ENCODE peak calls at places on chromosomes 2 and 18, in six cellular contexts. One of them, this sample, is unnamed.

GRCh38 chr2:197128126-197128525 is 182.5 kb downstream of the ANKRD44 start:
- DNase-seq in suprapubic skin: no peak
- DNase-seq in foreskin fibroblast: no peak
- DNase-seq in vagina: no peak
- DNase-seq in lung: no peak
- DNase-seq in neural crest cell: no peak
- DNase-seq in this sample: no peak

GRCh38 chr2:177275041-177275440 is 10.5 kb upstream of the NFE2L2 start:
- DNase-seq in vagina: no peak
- DNase-seq in foreskin fibroblast: peak; percentile 48
- DNase-seq in lung: no peak
- DNase-seq in suprapubic skin: no peak
- DNase-seq in neural crest cell: no peak
- DNase-seq in this sample: no peak

GRCh38 chr2:11043245-11043644 is 112.0 kb upstream of the SLC66A3 start:
- DNase-seq in lung: peak; percentile 2
- DNase-seq in vagina: no peak
- DNase-seq in neural crest cell: no peak
- DNase-seq in foreskin fibroblast: no peak
- DNase-seq in suprapubic skin: no peak
- DNase-seq in this sample: no peak

GRCh38 chr18:11728247-11728646 is 39.2 kb downstream of the GNAL start:
- DNase-seq in foreskin fibroblast: no peak
- DNase-seq in neural crest cell: no peak
- DNase-seq in suprapubic skin: no peak
- DNase-seq in vagina: no peak
- DNase-seq in lung: no peak
- DNase-seq in this sample: no peak

GRCh38 chr2:74513605-74514367 is 464 bp upstream of the TLX2 start:
- DNase-seq in suprapubic skin: no peak
- DNase-seq in vagina: no peak
- DNase-seq in foreskin fibroblast: no peak
- DNase-seq in neural crest cell: no peak
- DNase-seq in lung: no peak
- DNase-seq in this sample: no peak

GRCh38 chr2:178844269-178844668 is 37.0 kb upstream of the TTN start:
- DNase-seq in vagina: no peak
- DNase-seq in foreskin fibroblast: no peak
- DNase-seq in lung: no peak
- DNase-seq in suprapubic skin: no peak
- DNase-seq in neural crest cell: no peak
- DNase-seq in this sample: no peak

GRCh38 chr18:59067873-59068272 is 71.8 kb upstream of the SEC11C start:
- DNase-seq in vagina: no peak
- DNase-seq in neural crest cell: no peak
- DNase-seq in lung: no peak
- DNase-seq in suprapubic skin: no peak
- DNase-seq in foreskin fibroblast: no peak
- DNase-seq in this sample: no peak

GRCh38 chr2:170381678-170382077 is 203.7 kb downstream of the MYO3B start:
- DNase-seq in foreskin fibroblast: no peak
- DNase-seq in neural crest cell: no peak
- DNase-seq in suprapubic skin: no peak
- DNase-seq in lung: no peak
- DNase-seq in vagina: no peak
- DNase-seq in this sample: no peak

GRCh38 chr2:226915846-226916360 is 80.0 kb downstream of the RHBDD1 start:
- DNase-seq in neural crest cell: no peak
- DNase-seq in foreskin fibroblast: peak; percentile 80
- DNase-seq in lung: no peak
- DNase-seq in suprapubic skin: no peak
- DNase-seq in vagina: no peak
- DNase-seq in this sample: no peak

GRCh38 chr2:207955456-207955855 is 69.9 kb downstream of the PLEKHM3 start:
- DNase-seq in neural crest cell: no peak
- DNase-seq in vagina: no peak
- DNase-seq in foreskin fibroblast: no peak
- DNase-seq in suprapubic skin: no peak
- DNase-seq in lung: no peak
- DNase-seq in this sample: no peak

GRCh38 chr2:98027955-98028593 is 32.3 kb upstream of the TMEM131 start:
- DNase-seq in foreskin fibroblast: peak; percentile 16
- DNase-seq in vagina: no peak
- DNase-seq in suprapubic skin: no peak
- DNase-seq in lung: no peak
- DNase-seq in neural crest cell: no peak
- DNase-seq in this sample: no peak

GRCh38 chr2:145569108-145569507 is 1049.2 kb upstream of the ZEB2 start:
- DNase-seq in lung: no peak
- DNase-seq in neural crest cell: no peak
- DNase-seq in foreskin fibroblast: peak; percentile 26
- DNase-seq in vagina: no peak
- DNase-seq in suprapubic skin: no peak
- DNase-seq in this sample: no peak

GRCh38 chr2:136032817-136033216 is 47.4 kb upstream of the DARS1 start:
- DNase-seq in vagina: no peak
- DNase-seq in neural crest cell: no peak
- DNase-seq in foreskin fibroblast: no peak
- DNase-seq in suprapubic skin: no peak
- DNase-seq in lung: no peak
- DNase-seq in this sample: no peak

GRCh38 chr2:212683346-212683745 is 144.7 kb upstream of the ERBB4 start:
- DNase-seq in suprapubic skin: no peak
- DNase-seq in lung: no peak
- DNase-seq in foreskin fibroblast: peak; percentile 8
- DNase-seq in vagina: no peak
- DNase-seq in neural crest cell: no peak
- DNase-seq in this sample: no peak

GRCh38 chr2:148602918-148603561 is 41.5 kb upstream of the EPC2 start:
- DNase-seq in vagina: no peak
- DNase-seq in neural crest cell: no peak
- DNase-seq in lung: no peak
- DNase-seq in foreskin fibroblast: no peak
- DNase-seq in suprapubic skin: no peak
- DNase-seq in this sample: no peak

GRCh38 chr2:124437811-124438210 is 412.7 kb downstream of the CNTNAP5 start:
- DNase-seq in suprapubic skin: no peak
- DNase-seq in foreskin fibroblast: no peak
- DNase-seq in lung: no peak
- DNase-seq in neural crest cell: peak; percentile 34
- DNase-seq in vagina: no peak
- DNase-seq in this sample: no peak

GRCh38 chr2:238129166-238130010 is 9.1 kb upstream of the KLHL30 start:
- DNase-seq in vagina: no peak
- DNase-seq in lung: no peak
- DNase-seq in foreskin fibroblast: no peak
- DNase-seq in neural crest cell: no peak
- DNase-seq in suprapubic skin: no peak
- DNase-seq in this sample: no peak

GRCh38 chr2:37635359-37636208 is 35.9 kb downstream of the CDC42EP3 start:
- DNase-seq in suprapubic skin: no peak
- DNase-seq in lung: no peak
- DNase-seq in foreskin fibroblast: peak; percentile 68
- DNase-seq in vagina: no peak
- DNase-seq in neural crest cell: no peak
- DNase-seq in this sample: peak; percentile 44

GRCh38 chr2:10638093-10638492 is 51.7 kb downstream of the NOL10 start:
- DNase-seq in foreskin fibroblast: no peak
- DNase-seq in suprapubic skin: no peak
- DNase-seq in lung: no peak
- DNase-seq in vagina: no peak
- DNase-seq in neural crest cell: no peak
- DNase-seq in this sample: no peak

GRCh38 chr18:59994357-59994756 is 94.6 kb downstream of the PMAIP1 start:
- DNase-seq in foreskin fibroblast: no peak
- DNase-seq in neural crest cell: no peak
- DNase-seq in vagina: no peak
- DNase-seq in lung: no peak
- DNase-seq in suprapubic skin: no peak
- DNase-seq in this sample: no peak

GRCh38 chr18:213977-214376 is 53.9 kb downstream of the THOC1 start:
- DNase-seq in vagina: no peak
- DNase-seq in foreskin fibroblast: no peak
- DNase-seq in suprapubic skin: no peak
- DNase-seq in lung: no peak
- DNase-seq in neural crest cell: no peak
- DNase-seq in this sample: no peak

GRCh38 chr18:79863946-79864725 is 66.4 kb downstream of the KCNG2 start:
- DNase-seq in foreskin fibroblast: no peak
- DNase-seq in suprapubic skin: peak; percentile 37
- DNase-seq in neural crest cell: no peak
- DNase-seq in lung: no peak
- DNase-seq in vagina: no peak
- DNase-seq in this sample: no peak

GRCh38 chr2:238174291-238174690 is 15.5 kb downstream of the ERFE start:
- DNase-seq in foreskin fibroblast: no peak
- DNase-seq in lung: no peak
- DNase-seq in suprapubic skin: no peak
- DNase-seq in vagina: no peak
- DNase-seq in neural crest cell: no peak
- DNase-seq in this sample: no peak

DNA sequence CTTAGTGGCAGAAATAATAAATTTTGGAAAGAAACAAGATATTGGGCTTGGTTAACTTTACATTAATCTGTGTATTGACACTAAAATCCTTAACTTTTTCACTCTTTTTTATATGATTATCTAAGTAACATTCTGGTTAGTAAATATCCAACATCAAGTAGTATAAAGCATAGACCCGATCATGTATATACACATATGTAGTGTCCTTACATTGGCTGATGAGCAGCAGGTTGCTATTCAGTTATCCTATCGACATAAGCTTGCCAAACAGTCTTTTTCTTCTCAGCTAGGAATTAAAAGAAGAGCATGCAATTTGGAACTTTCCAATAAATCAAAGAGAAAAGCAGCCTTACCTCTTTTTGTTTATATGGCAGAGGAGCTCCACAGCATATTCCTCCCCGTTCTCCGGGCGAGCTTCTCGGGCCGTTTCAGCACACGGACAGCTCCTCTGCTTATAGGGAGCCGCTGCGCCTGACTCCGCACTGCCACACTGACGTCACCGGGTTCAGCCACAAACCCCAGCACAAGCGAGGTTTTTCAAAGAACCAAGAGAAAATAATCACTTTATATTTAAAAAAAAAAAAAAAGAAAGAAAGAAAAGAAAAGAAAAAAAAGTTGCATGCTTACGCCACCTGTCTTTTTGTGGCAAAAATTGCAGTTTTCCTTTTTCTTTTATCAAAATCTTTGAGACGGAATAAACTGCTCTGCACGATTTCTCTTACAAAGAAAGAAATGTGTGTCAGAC is at the start of gene SCG2:
- DNase-seq in foreskin fibroblast: peak; percentile 92
- DNase-seq in neural crest cell: peak; percentile 59
- DNase-seq in vagina: no peak
- DNase-seq in lung: peak; percentile 59
- DNase-seq in suprapubic skin: peak; percentile 70
- DNase-seq in this sample: no peak
- TF ChIP-seq CTCF in foreskin fibroblast: peak; percentile 13
- TF ChIP-seq CTCF in neural crest cell: peak; percentile 61
- TF ChIP-seq CTCF in vagina: no peak
- TF ChIP-seq CTCF in lung: no peak
- TF ChIP-seq CTCF in suprapubic skin: no peak
- TF ChIP-seq CTCF in this sample: no peak

DNA sequence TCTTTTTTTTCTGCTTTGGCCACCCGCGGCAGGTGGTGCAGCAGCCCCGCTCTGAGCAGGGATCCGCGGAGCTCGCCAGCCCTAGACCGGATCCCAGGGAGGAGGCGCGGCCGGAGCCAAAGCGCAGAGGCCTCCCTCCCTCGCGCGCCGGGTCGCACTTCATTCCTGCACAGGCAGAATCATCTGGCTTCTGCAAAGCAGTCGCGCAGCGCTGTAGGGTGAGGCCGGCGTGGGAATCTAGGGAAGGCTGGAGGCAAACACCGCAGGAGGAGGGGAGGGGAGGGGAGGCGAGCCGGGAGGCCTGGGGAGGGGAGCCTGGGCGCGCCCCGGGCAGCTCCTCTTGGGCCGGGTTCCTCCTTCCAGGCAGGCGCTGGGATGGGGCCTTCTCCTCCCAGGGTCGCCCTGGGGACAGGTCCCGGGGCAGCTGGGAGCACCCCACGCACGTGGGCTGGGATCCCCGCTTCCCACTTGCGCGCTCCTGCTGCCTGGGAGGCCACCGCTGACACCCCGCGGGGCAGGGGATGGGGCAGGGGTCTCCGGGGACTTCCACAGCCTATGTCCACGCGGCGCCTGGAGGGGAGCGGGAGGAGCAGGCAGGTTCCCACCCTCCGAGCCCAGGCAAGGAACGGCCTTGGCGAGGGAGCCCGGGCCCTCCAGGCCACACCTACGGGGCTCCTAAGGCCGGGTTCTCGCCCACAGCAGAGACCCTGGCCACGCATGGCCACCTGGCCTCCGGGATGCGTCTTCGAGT is 45.0 kb downstream of the MBP start:
- DNase-seq in neural crest cell: peak; percentile 27
- DNase-seq in lung: peak; percentile 61
- DNase-seq in vagina: no peak
- DNase-seq in foreskin fibroblast: peak; percentile 36
- DNase-seq in suprapubic skin: no peak
- DNase-seq in this sample: no peak
- TF ChIP-seq CTCF in neural crest cell: no peak
- TF ChIP-seq CTCF in lung: no peak
- TF ChIP-seq CTCF in vagina: no peak
- TF ChIP-seq CTCF in foreskin fibroblast: no peak
- TF ChIP-seq CTCF in suprapubic skin: no peak
- TF ChIP-seq CTCF in this sample: no peak

DNA sequence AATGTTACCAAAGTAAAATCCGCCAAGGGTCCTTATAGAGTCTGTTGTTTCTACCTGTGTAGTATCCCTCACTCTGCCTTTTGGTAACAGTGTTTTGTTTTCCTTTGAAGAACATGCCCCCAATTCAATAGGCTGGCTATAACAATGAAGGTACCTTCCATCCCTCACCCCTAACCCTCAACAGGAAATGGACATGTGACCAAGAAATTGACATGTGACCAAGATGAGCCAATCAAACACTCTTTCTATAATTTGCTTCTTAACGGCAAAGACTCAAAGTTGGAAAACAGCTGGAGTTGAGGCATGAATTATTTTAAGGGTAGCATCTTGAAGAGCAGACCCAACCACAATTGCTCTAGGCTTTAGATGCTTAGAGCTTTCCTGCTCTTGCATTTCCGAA is 5.4 kb upstream of the MREG start:
- DNase-seq in vagina: no peak
- DNase-seq in suprapubic skin: no peak
- DNase-seq in foreskin fibroblast: no peak
- DNase-seq in neural crest cell: no peak
- DNase-seq in lung: no peak
- DNase-seq in this sample: no peak
- TF ChIP-seq CTCF in vagina: no peak
- TF ChIP-seq CTCF in suprapubic skin: no peak
- TF ChIP-seq CTCF in foreskin fibroblast: no peak
- TF ChIP-seq CTCF in neural crest cell: no peak
- TF ChIP-seq CTCF in lung: no peak
- TF ChIP-seq CTCF in this sample: no peak

DNA sequence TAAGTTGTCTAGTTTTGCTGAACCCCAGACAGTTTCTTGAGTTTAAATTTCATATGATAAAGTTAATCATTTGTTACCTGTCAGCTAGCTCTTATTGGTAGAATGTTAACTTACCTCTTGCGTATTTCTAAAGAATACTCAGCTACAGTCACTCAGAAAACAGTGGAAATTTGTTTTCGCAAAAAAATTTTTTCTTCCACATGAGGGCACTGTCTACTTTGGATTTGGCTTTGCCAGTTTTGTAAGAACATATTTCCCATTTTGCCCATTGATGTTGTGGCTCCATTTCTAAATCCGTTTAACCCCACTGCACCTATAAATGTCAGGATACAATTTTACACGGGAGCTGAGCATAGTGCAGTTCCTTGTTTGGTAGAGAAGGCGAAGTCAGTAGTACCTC is 19.1 kb upstream of the GCFC2 start:
- DNase-seq in neural crest cell: no peak
- DNase-seq in suprapubic skin: no peak
- DNase-seq in foreskin fibroblast: no peak
- DNase-seq in vagina: no peak
- DNase-seq in lung: no peak
- DNase-seq in this sample: no peak
- TF ChIP-seq CTCF in neural crest cell: peak; percentile 57
- TF ChIP-seq CTCF in suprapubic skin: no peak
- TF ChIP-seq CTCF in foreskin fibroblast: peak; percentile 17
- TF ChIP-seq CTCF in vagina: no peak
- TF ChIP-seq CTCF in lung: no peak
- TF ChIP-seq CTCF in this sample: no peak

This sample was measured in activated B cell treated with CpG ODN at 0.5 μM for 24 hours.